ENCODE peak calls at places on chromosomes 3 and 15, in seven cellular contexts. M is astrocyte of the spinal cord; A is WERI-Rb-1; F is lung; R is dorsolateral prefrontal cortex; K is CD8-positive, alpha-beta memory T cell; O is brain microvascular endothelial cell. L is an unnamed sample.

GRCh38 chr15:43329222-43329959 is 982 bp downstream of the LCMT2 start:
- DNase-seq in M (peak), A (no peak), F (peak), R (peak), K (no peak), O (peak), L (no peak)

GRCh38 chr3:14404396-14405119 is 2.2 kb downstream of the SLC6A6 start:
- DNase-seq in M (no peak), A (peak), F (no peak), R (no peak), K (no peak), O (no peak), L (no peak)

GRCh38 chr3:196184881-196185280 is 26.3 kb downstream of the ZDHHC19 start:
- DNase-seq in M (no peak), A (no peak), F (no peak), R (no peak), K (no peak), O (no peak), L (no peak)

GRCh38 chr3:23612296-23612891 is 193.4 kb upstream of the UBE2E1 start:
- DNase-seq in M (peak), A (no peak), F (no peak), R (no peak), K (no peak), O (peak), L (peak)

GRCh38 chr3:50652709-50653108 is 22.0 kb upstream of the DOCK3 start:
- DNase-seq in M (no peak), A (peak), F (peak), R (no peak), K (no peak), O (no peak), L (no peak)

GRCh38 chr3:4720316-4721075 is 227.3 kb downstream of the ITPR1 start:
- DNase-seq in M (peak), A (peak), F (peak), R (no peak), K (no peak), O (peak), L (peak)

GRCh38 chr3:84066920-84067319 is 891.9 kb upstream of the CADM2 start:
- DNase-seq in M (no peak), A (no peak), F (no peak), R (no peak), K (no peak), O (no peak), L (no peak)

GRCh38 chr3:184154909-184155643 is at the start of gene DVL3:
- DNase-seq in M (peak), A (peak), F (peak), R (peak), K (peak), O (peak), L (no peak)

GRCh38 chr15:92077353-92078080 is 224.0 kb downstream of the SLCO3A1 start:
- DNase-seq in M (peak), A (peak), F (peak), R (peak), K (peak), O (peak), L (no peak)

GRCh38 chr3:62226601-62227339 is 146.6 kb downstream of the FEZF2 start:
- DNase-seq in M (no peak), A (no peak), F (no peak), R (no peak), K (no peak), O (no peak), L (no peak)

GRCh38 chr3:11735638-11736037 is 91.9 kb upstream of the VGLL4 start:
- DNase-seq in M (no peak), A (no peak), F (no peak), R (no peak), K (no peak), O (no peak), L (no peak)

GRCh38 chr15:83016906-83017305 is 5.5 kb upstream of the C15orf40 start:
- DNase-seq in M (no peak), A (no peak), F (no peak), R (no peak), K (no peak), O (no peak), L (no peak)

GRCh38 chr3:178325330-178325729 is 210.9 kb upstream of the KCNMB2 start:
- DNase-seq in M (peak), A (no peak), F (no peak), R (no peak), K (no peak), O (no peak), L (no peak)

GRCh38 chr3:122312826-122313225 is 12.2 kb upstream of the CSTA start:
- DNase-seq in M (no peak), A (no peak), F (no peak), R (no peak), K (no peak), O (no peak), L (no peak)

GRCh38 chr3:160622263-160623045 is 54.5 kb upstream of the ARL14 start:
- DNase-seq in M (no peak), A (no peak), F (no peak), R (no peak), K (no peak), O (no peak), L (no peak)

GRCh38 chr3:58010562-58010961 is 2.3 kb downstream of the FLNB start:
- DNase-seq in M (no peak), A (no peak), F (no peak), R (no peak), K (no peak), O (no peak), L (no peak)

GRCh38 chr3:13217736-13218540 is 144.7 kb upstream of the IQSEC1 start:
- DNase-seq in M (peak), A (no peak), F (no peak), R (no peak), K (no peak), O (peak), L (no peak)

GRCh38 chr3:168213920-168214319 is 118.2 kb upstream of the GOLIM4 start:
- DNase-seq in M (peak), A (no peak), F (no peak), R (no peak), K (no peak), O (peak), L (no peak)

GRCh38 chr3:170717410-170718402 is 131.8 kb upstream of the SLC7A14 start:
- DNase-seq in M (peak), A (no peak), F (peak), R (no peak), K (no peak), O (peak), L (no peak)

GRCh38 chr3:39147711-39148115 is 5.7 kb downstream of the CSRNP1 start:
- DNase-seq in M (peak), A (peak), F (no peak), R (no peak), K (no peak), O (peak), L (no peak)

GRCh38 chr3:39147374-39147709 is 6.0 kb downstream of the CSRNP1 start:
- DNase-seq in M (no peak), A (no peak), F (no peak), R (no peak), K (no peak), O (no peak), L (no peak)

GRCh38 chr3:39146083-39146501 is 7.3 kb downstream of the CSRNP1 start:
- DNase-seq in M (no peak), A (no peak), F (no peak), R (no peak), K (no peak), O (no peak), L (no peak)

GRCh38 chr3:39148116-39149058 is 5.0 kb downstream of the CSRNP1 start:
- DNase-seq in M (peak), A (peak), F (no peak), R (no peak), K (no peak), O (peak), L (no peak)

DNA sequence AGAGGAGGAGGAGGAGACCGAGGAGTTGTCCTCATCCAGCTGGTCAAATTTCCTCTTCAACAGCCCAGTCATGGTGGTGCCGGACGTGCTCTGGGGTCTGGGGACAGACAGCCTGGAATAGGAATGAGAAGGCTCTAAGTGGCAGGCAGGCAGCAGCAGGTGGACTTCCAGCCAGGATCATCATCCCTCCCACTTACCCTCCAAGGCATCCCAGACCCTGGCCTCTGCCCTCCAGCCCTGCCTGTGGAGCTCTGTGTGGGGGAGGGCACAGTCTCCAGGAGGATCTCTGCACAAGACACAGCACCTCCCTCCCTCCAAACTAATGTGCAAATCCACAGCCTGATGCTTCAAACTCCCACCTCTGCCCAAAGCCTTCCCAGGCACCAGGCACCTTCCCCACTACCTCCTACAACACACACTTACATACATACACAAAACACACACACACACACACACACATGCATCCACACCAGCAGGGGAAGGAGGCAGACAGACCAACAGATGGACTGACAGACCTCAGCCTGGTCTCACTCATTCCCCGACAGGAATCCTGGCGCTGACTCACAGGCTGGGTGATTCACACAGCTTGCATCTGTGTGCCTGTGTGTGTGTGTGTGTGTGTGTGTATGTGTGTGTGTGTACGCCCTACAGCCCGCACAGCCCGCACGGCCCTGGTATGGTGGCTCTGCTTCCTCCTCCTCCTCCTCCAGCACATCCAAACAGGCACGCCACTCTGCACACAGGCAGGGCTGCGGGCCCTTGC is 6.6 kb downstream of the CSRNP1 start:
- DNase-seq in M (peak), A (peak), F (peak), R (peak), K (peak), O (peak), L (peak)
- H3K4me3 ChIP-seq in M (no peak), A (no peak), F (no peak), R (peak), K (peak), O (peak), L (no peak)

GRCh38 chr3:32843504-32844321 is 25.9 kb downstream of the TRIM71 start:
- DNase-seq in M (no peak), A (peak), F (no peak), R (no peak), K (no peak), O (no peak), L (no peak)
- H3K4me3 ChIP-seq in M (no peak), A (no peak), F (no peak), R (no peak), K (no peak), O (no peak), L (no peak)

DNA sequence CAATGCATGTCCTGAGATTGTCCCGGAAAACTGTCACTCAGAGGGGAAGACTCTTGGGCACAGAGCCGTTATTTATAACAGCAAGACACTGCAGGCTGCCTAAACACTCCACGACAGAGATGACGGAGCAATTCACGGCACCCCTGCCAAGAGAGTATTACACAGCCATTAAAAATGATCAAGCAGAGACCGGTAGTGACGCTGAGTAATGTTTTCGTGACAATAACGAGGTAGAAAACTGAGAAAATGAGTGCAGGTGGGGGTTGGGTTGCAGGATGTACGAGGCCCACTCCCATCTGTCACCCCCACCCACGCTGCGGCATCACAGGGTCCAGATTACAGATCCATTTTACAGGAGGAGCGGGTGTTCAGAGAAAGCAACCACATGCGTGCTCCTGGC is 58.9 kb upstream of the LINGO1 start:
- DNase-seq in M (no peak), A (no peak), F (no peak), R (no peak), K (no peak), O (no peak), L (no peak)
- H3K4me3 ChIP-seq in M (no peak), A (no peak), F (no peak), R (no peak), K (no peak), O (no peak), L (no peak)

GRCh38 chr3:194203482-194204035 is 67.6 kb downstream of the HES1 start:
- DNase-seq in M (no peak), A (no peak), F (no peak), R (no peak), K (no peak), O (no peak), L (no peak)

GRCh38 chr3:194204793-194205065 is 68.8 kb downstream of the HES1 start:
- DNase-seq in M (no peak), A (no peak), F (no peak), R (no peak), K (no peak), O (no peak), L (no peak)

GRCh38 chr3:194201953-194202666 is 66.2 kb downstream of the HES1 start:
- DNase-seq in M (no peak), A (no peak), F (no peak), R (no peak), K (no peak), O (no peak), L (no peak)

GRCh38 chr3:194205675-194206133 is 69.8 kb downstream of the HES1 start:
- DNase-seq in M (peak), A (no peak), F (peak), R (no peak), K (no peak), O (no peak), L (no peak)

GRCh38 chr3:194204036-194204792 is 68.3 kb downstream of the HES1 start:
- DNase-seq in M (no peak), A (no peak), F (no peak), R (no peak), K (no peak), O (no peak), L (no peak)
- H3K4me3 ChIP-seq in M (peak), A (no peak), F (peak), R (peak), K (peak), O (peak), L (peak)

GRCh38 chr3:33438284-33438668 is 1.9 kb downstream of the UBP1 start:
- DNase-seq in M (peak), A (no peak), F (no peak), R (no peak), K (no peak), O (no peak), L (no peak)
- H3K4me3 ChIP-seq in M (peak), A (peak), F (no peak), R (peak), K (peak), O (peak), L (peak)

GRCh38 chr3:46811615-46812236 is 51.5 kb downstream of the MYL3 start:
- DNase-seq in M (no peak), A (no peak), F (no peak), R (no peak), K (no peak), O (no peak), L (no peak)
- H3K4me3 ChIP-seq in M (no peak), A (no peak), F (no peak), R (peak), K (no peak), O (no peak), L (no peak)

DNA sequence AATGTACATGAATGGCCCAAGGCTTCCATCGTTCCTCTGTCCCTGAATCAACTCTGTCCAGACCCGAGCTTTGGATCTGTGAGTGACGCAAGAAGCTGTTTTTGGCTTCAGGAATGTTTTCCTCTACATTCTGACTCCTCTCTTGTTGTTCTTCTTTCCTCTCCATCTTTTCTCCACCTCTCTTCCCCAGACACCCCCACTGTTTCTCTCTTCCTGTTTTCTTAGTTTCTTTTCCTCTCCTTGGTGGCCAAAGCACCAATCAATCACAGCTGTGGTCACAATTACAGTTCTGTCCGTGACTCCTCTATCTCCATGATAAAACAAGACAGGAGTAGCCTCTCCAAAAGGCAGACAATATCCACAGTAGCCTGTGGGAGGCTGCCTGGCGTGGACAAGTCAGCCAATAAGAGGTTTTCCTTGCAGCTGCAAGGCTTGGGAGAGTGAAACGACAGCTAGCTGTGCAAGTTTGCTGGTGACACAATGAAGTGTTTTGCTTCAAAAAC is 4.9 kb upstream of the TMEM212 start:
- DNase-seq in M (peak), A (no peak), F (no peak), R (peak), K (no peak), O (peak), L (peak)
- H3K4me3 ChIP-seq in M (peak), A (no peak), F (no peak), R (peak), K (no peak), O (peak), L (peak)

L was measured in skeletal muscle cell.